ENCODE peak calls at places on chromosomes 13 and 19, in six cellular contexts. P is cardiac septum; R is retina; C is activated CD4-positive, alpha-beta T cell treated with anti-CD3 and anti-CD28 coated beads, Interleukin-2, amount 10 ng/mL, durations not matched to agents 7 days and 5 days; F is cardiac fibroblast; Z is activated T-helper 2 cell treated with anti-CD3 and anti-CD28 coated beads, Interferon-gamma antibody, Interleukin-2, Interleukin-4, amounts not matched to agents 10 μg/mL and 5 μg/mL and 100 μg/mL, durations not matched to agents 14 hours and 24 hours and 36 hours. X is an unnamed sample.
A peak's percentile ranks its signal among the peaks of the same experiment; 100 is the strongest.

GRCh38 chr13:23378009-23378632 is 55.4 kb downstream of the SACS start:
- DNase-seq in Z (peak; percentile 20), F (peak; percentile 92), P (no peak), R (no peak), C (peak; percentile 44), X (peak; percentile 60)

GRCh38 chr19:8209111-8209964 is at the start of gene CERS4:
- DNase-seq in C (peak; percentile 77), F (peak; percentile 73), R (peak; percentile 92), P (peak; percentile 83), Z (peak; percentile 77), X (peak; percentile 94)

GRCh38 chr13:51815848-51816247 is 11.9 kb upstream of the DHRS12 start:
- DNase-seq in R (no peak), C (no peak), F (no peak), P (peak; percentile 61), Z (no peak), X (no peak)

GRCh38 chr13:47327856-47328255 is 431.0 kb upstream of the HTR2A start:
- DNase-seq in F (peak; percentile 54), Z (no peak), R (no peak), P (no peak), C (no peak), X (no peak)

GRCh38 chr13:100245099-100245498 is 156.2 kb downstream of the PCCA start:
- DNase-seq in P (no peak), R (no peak), F (no peak), C (no peak), Z (no peak), X (no peak)

GRCh38 chr19:46812898-46813569 is 24.6 kb upstream of the SLC1A5 start:
- DNase-seq in P (no peak), Z (no peak), R (peak; percentile 25), F (no peak), C (no peak), X (no peak)

GRCh38 chr19:46000497-46001246 is 5.4 kb downstream of the CCDC61 start:
- DNase-seq in F (no peak), C (peak; percentile 79), Z (peak; percentile 53), P (no peak), R (peak; percentile 31), X (peak; percentile 92)

GRCh38 chr19:3137139-3137538 is 1.3 kb downstream of the GNA15 start:
- DNase-seq in Z (no peak), R (no peak), F (peak; percentile 87), C (no peak), P (no peak), X (no peak)

GRCh38 chr13:75762066-75762937 is 126.2 kb downstream of the LMO7 start:
- DNase-seq in C (peak; percentile 59), P (no peak), Z (peak; percentile 32), F (peak; percentile 22), R (no peak), X (no peak)

GRCh38 chr19:49677232-49677881 is at the start of gene PRMT1:
- DNase-seq in P (no peak), R (no peak), F (no peak), Z (peak; percentile 53), C (peak; percentile 47), X (peak; percentile 74)

GRCh38 chr19:17998827-17999150 is 9.2 kb upstream of the ARRDC2 start:
- DNase-seq in C (no peak), F (no peak), Z (no peak), P (no peak), R (no peak), X (no peak)

GRCh38 chr19:45554481-45554880 is 30.1 kb downstream of the OPA3 start:
- DNase-seq in P (no peak), C (no peak), R (no peak), F (no peak), Z (no peak), X (no peak)

GRCh38 chr19:5742051-5742450 is 21.6 kb downstream of the CATSPERD start:
- DNase-seq in P (no peak), Z (no peak), R (no peak), F (no peak), C (no peak), X (no peak)

GRCh38 chr19:18202759-18203407 is 959 bp downstream of the RAB3A start:
- DNase-seq in Z (no peak), P (no peak), C (peak; percentile 47), R (peak; percentile 73), F (peak; percentile 27), X (peak; percentile 19)

GRCh38 chr13:80945328-80945727 is 604.4 kb upstream of the SPRY2 start:
- DNase-seq in F (no peak), R (peak; percentile 62), Z (no peak), P (no peak), C (no peak), X (no peak)

GRCh38 chr13:113553541-113554332 is 30.8 kb upstream of the TFDP1 start:
- DNase-seq in F (no peak), Z (no peak), R (no peak), P (peak; percentile 51), C (peak; percentile 5), X (no peak)

GRCh38 chr19:3284759-3285646 is 60.5 kb downstream of the CELF5 start:
- DNase-seq in Z (peak; percentile 58), R (peak; percentile 73), P (no peak), F (peak; percentile 49), C (peak; percentile 63), X (peak; percentile 33)

GRCh38 chr19:40362160-40362559 is 13.7 kb downstream of the PLD3 start:
- DNase-seq in P (no peak), F (no peak), C (no peak), R (no peak), Z (no peak), X (no peak)

GRCh38 chr19:55179570-55180484 is at the start of gene SYT5:
- DNase-seq in F (peak; percentile 35), Z (peak; percentile 63), P (no peak), R (peak; percentile 72), C (peak; percentile 69), X (peak; percentile 79)